ENCODE peak calls at places on chromosome 11, in eight cellular contexts. T, R, J, D, F, K, I and Y are unnamed samples.

GRCh38 chr11:121887564-121887963 is 228.5 kb downstream of the BLID start:
- DNase-seq in R (no peak), F (no peak), K (no peak), I (no peak), D (no peak), T (no peak), J (no peak), Y (no peak)

GRCh38 chr11:10600570-10601248 is 32.2 kb upstream of the LYVE1 start:
- DNase-seq in K (no peak), I (no peak), T (no peak), R (no peak), J (no peak), D (no peak), F (no peak), Y (no peak)

GRCh38 chr11:73838443-73839122 is 38.1 kb downstream of the COA4 start:
- DNase-seq in D (no peak), I (no peak), F (no peak), J (no peak), K (no peak), T (no peak), R (peak; percentile 77), Y (peak; percentile 55)

GRCh38 chr11:111358038-111359001 is 20.8 kb downstream of the POU2AF1 start:
- DNase-seq in D (no peak), R (no peak), F (no peak), K (no peak), T (no peak), J (no peak), I (no peak), Y (peak; percentile 43)

GRCh38 chr11:123461164-123461563 is 31.1 kb downstream of the GRAMD1B start:
- DNase-seq in J (no peak), R (no peak), D (no peak), T (no peak), F (peak; percentile 79), K (no peak), I (no peak), Y (no peak)

GRCh38 chr11:65043881-65044501 is 3.0 kb downstream of the SAC3D1 start:
- DNase-seq in D (peak; percentile 46), I (no peak), T (no peak), J (no peak), K (no peak), R (peak; percentile 23), F (no peak), Y (no peak)

GRCh38 chr11:831132-831864 is 1.5 kb upstream of the CD151 start:
- DNase-seq in F (no peak), D (peak; percentile 47), K (no peak), J (no peak), I (no peak), R (peak; percentile 67), T (no peak), Y (no peak)

GRCh38 chr11:73982595-73982989 is at the start of gene UCP2:
- DNase-seq in R (peak; percentile 77), T (peak; percentile 65), F (peak; percentile 94), J (peak; percentile 63), K (peak; percentile 78), D (no peak), I (peak; percentile 60), Y (peak; percentile 92)

GRCh38 chr11:64385953-64386704 is 27.2 kb downstream of the RPS6KA4 start:
- DNase-seq in R (peak; percentile 69), F (no peak), K (peak; percentile 80), T (no peak), I (no peak), J (no peak), D (peak; percentile 62), Y (no peak)

GRCh38 chr11:72589802-72590761 is 84.1 kb downstream of the PDE2A start:
- DNase-seq in F (peak; percentile 68), I (peak; percentile 19), D (peak; percentile 23), R (peak; percentile 10), T (no peak), J (no peak), K (peak; percentile 48), Y (peak; percentile 93)

GRCh38 chr11:111629499-111629898 is 27.2 kb downstream of the SIK2 start:
- DNase-seq in J (no peak), F (no peak), K (no peak), D (no peak), R (peak; percentile 63), T (no peak), I (no peak), Y (no peak)

GRCh38 chr11:62033191-62034044 is 66.0 kb upstream of the FTH1 start:
- DNase-seq in I (no peak), D (peak; percentile 41), J (no peak), F (no peak), T (no peak), R (no peak), K (peak; percentile 35), Y (no peak)

GRCh38 chr11:80414766-80415165 is 973.9 kb upstream of the TENM4 start:
- DNase-seq in D (peak; percentile 47), K (peak; percentile 87), R (no peak), I (no peak), F (no peak), T (no peak), J (no peak), Y (no peak)

GRCh38 chr11:33520103-33520502 is 180.5 kb downstream of the C11orf91 start:
- DNase-seq in D (no peak), J (no peak), R (no peak), I (no peak), T (no peak), F (no peak), K (no peak), Y (no peak)